ENCODE peak calls at places on chromosomes 16 and 17, in ten cellular contexts. R is heart left ventricle, N is IMR-90, Y is A549, V is cardiac muscle cell, S is dorsolateral prefrontal cortex, G is brain microvascular endothelial cell, E is epithelial cell of esophagus, O is mammary epithelial cell, U is fibroblast of lung. L is an unnamed sample.

GRCh38 chr17:10699861-10700260 is 2.5 kb downstream of the ADPRM start:
- DNase-seq in U (no peak), O (no peak), N (no peak), S (no peak), R (no peak), G (peak; percentile 2), E (no peak), Y (no peak), V (peak; percentile 81), L (no peak)

GRCh38 chr16:1141716-1142115 is 11.2 kb upstream of the CACNA1H start:
- DNase-seq in V (no peak), S (no peak), O (no peak), G (no peak), E (no peak), N (no peak), R (no peak), Y (no peak), U (no peak), L (no peak)

GRCh38 chr17:7393613-7394451 is 493 bp downstream of the PLSCR3 start:
- DNase-seq in E (peak; percentile 60), Y (peak; percentile 51), O (peak; percentile 58), R (no peak), U (no peak), S (no peak), N (no peak), V (peak; percentile 16), G (no peak), L (no peak)

GRCh38 chr16:25253322-25253721 is 4.3 kb downstream of the ZKSCAN2 start:
- DNase-seq in U (no peak), N (no peak), S (no peak), E (no peak), R (no peak), O (no peak), G (no peak), Y (no peak), V (no peak), L (no peak)

GRCh38 chr16:4820652-4821051 is 18.2 kb upstream of the ROGDI start:
- DNase-seq in E (no peak), Y (no peak), U (no peak), N (no peak), G (no peak), S (no peak), R (peak; percentile 44), V (no peak), O (no peak), L (no peak)

GRCh38 chr17:29014716-29015115 is 8.9 kb upstream of the SEZ6 start:
- DNase-seq in S (no peak), U (no peak), Y (no peak), O (no peak), G (no peak), R (no peak), E (no peak), V (no peak), N (no peak), L (no peak)

GRCh38 chr16:66903544-66904427 is 14.9 kb downstream of the CDH16 start:
- DNase-seq in R (peak; percentile 83), O (no peak), V (no peak), E (no peak), Y (peak; percentile 2), N (no peak), G (no peak), S (no peak), U (no peak), L (no peak)

GRCh38 chr17:47240375-47240764 is 13.3 kb upstream of the ITGB3 start:
- DNase-seq in U (peak; percentile 30), N (no peak), G (no peak), V (no peak), O (no peak), Y (no peak), E (no peak), R (no peak), S (no peak), L (no peak)

GRCh38 chr17:54992797-54993639 is 24.5 kb downstream of the STXBP4 start:
- DNase-seq in U (peak; percentile 35), R (no peak), O (peak; percentile 30), V (peak; percentile 63), E (peak; percentile 71), G (no peak), N (peak; percentile 54), Y (peak; percentile 49), S (no peak), L (no peak)

GRCh38 chr17:19003966-19004600 is 481 bp downstream of the FAM83G start:
- DNase-seq in E (peak; percentile 71), S (no peak), O (peak; percentile 54), Y (peak; percentile 75), G (no peak), N (peak; percentile 36), R (no peak), V (peak; percentile 28), U (peak; percentile 51), L (no peak)

GRCh38 chr17:47905221-47905733 is 9.2 kb downstream of the SP2 start:
- DNase-seq in S (peak; percentile 65), Y (no peak), N (peak; percentile 78), V (peak; percentile 94), O (peak; percentile 67), R (peak; percentile 86), U (peak; percentile 87), G (peak; percentile 67), E (peak; percentile 66), L (peak; percentile 60)

GRCh38 chr17:4090898-4091297 is 51.9 kb downstream of the ZZEF1 start:
- DNase-seq in Y (no peak), S (no peak), E (no peak), G (no peak), V (peak; percentile 14), U (peak; percentile 17), R (no peak), N (peak; percentile 40), O (no peak), L (no peak)

GRCh38 chr17:29844339-29845048 is 85.5 kb downstream of the SSH2 start:
- DNase-seq in N (no peak), U (peak; percentile 20), S (no peak), V (peak; percentile 76), O (no peak), E (no peak), G (peak; percentile 8), Y (no peak), R (no peak), L (no peak)

GRCh38 chr17:12352127-12352526 is 313.6 kb upstream of the MYOCD start:
- DNase-seq in S (no peak), G (no peak), O (no peak), N (no peak), U (no peak), R (no peak), V (no peak), E (no peak), Y (no peak), L (no peak)

GRCh38 chr17:29177871-29178749 is 2.1 kb downstream of the MYO18A start:
- DNase-seq in E (peak; percentile 34), R (no peak), G (no peak), O (peak; percentile 44), U (no peak), N (no peak), S (no peak), V (no peak), Y (peak; percentile 54), L (no peak)

GRCh38 chr17:41393294-41393693 is 4.1 kb downstream of the KRT31 start:
- DNase-seq in Y (no peak), E (no peak), S (no peak), G (no peak), N (no peak), R (no peak), O (no peak), V (peak; percentile 65), U (peak; percentile 42), L (no peak)

GRCh38 chr17:45131294-45131615 is 1.1 kb downstream of the PLCD3 start:
- DNase-seq in G (no peak), Y (no peak), S (no peak), R (no peak), V (no peak), O (no peak), U (no peak), N (no peak), E (no peak), L (no peak)
- H3K4me3 ChIP-seq in G (peak overlapping the region; percentile 77), Y (peak overlapping the region; percentile 98), S (peak overlapping the region; percentile 87), R (peak overlapping the region; percentile 89), V (no peak overlapping the region), O (peak overlapping the region; percentile 97), U (peak overlapping the region; percentile 70), N (peak overlapping the region; percentile 84), E (peak overlapping the region; percentile 88), L (peak overlapping the region; percentile 66)

DNA sequence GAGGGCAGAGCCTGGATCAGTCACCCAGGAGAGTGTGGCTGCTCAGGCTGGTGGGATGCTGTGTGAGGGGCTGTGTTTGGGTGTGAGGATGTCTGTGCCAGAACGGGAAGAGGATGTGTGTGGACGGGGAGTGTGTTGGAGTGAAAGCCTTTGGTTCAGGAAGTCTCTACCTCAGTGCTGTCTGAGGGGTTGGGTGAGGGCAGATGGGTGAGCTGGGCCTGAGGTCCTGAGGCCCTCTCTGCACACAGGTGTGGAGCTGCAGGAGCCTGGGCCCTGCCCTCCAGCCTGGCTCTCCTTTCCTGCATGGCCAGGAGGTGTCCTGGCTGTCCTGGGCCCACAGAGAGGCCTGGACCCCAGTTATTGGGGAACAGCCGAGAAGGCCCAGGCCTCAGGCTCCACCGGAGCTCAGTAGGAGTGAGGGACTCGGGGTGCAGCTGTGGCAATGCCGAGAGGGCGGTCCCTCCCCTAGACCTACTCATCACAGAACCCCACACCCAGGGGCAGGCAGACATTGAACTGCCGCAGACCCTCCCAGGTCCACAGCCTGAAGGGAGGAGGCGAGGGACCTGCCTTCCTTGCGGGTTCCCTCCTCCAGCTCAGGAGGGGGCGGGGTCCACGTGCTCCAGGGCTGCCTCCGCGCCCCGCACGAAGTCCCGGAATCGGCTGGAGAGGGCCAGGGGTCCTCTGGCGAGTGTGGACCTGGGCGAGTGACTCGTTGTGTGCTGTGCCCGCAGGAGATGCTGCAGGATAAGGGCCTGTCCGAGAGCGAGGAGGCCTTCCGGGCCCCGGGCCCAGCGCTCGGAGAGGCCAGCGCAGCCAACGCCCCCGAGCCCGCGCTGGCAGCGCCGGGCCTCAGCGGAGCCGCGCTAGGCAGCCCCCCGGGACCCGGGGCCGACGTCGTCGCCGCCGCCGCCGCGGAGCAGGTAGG is 3.8 kb downstream of the TBX4 start:
- DNase-seq in Y (no peak), U (no peak), N (no peak), O (no peak), E (no peak), S (no peak), V (no peak), R (no peak), G (no peak), L (no peak)
- H3K4me3 ChIP-seq in Y (no peak overlapping the region), U (peak overlapping the region; percentile 29), N (no peak overlapping the region), O (no peak overlapping the region), E (no peak overlapping the region), S (no peak overlapping the region), V (no peak overlapping the region), R (no peak overlapping the region), G (no peak overlapping the region), L (no peak overlapping the region)

DNA sequence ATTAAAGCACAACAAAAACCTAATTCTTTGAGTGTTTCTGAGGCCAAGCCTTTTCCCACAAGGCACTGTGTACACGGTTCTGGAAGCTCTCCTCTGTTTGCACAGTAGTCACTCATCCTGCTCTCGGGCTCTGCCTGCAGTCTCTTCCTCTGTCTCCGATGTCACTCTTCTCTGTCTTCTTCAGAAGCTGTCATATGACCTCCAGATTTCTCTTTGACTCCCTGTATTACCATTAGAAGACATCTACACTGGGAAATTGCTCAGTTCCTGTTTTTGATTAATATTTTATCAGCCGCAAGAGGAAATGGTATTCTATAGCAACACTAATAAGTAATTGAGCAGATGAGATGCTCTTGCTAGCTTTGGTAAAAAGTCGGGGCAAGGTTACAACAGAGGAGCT is 422.9 kb downstream of the WWOX start:
- DNase-seq in E (no peak), V (no peak), R (no peak), G (no peak), U (no peak), O (no peak), S (no peak), N (no peak), Y (no peak), L (no peak)
- H3K4me3 ChIP-seq in E (no peak overlapping the region), V (no peak overlapping the region), R (no peak overlapping the region), G (no peak overlapping the region), U (no peak overlapping the region), O (no peak overlapping the region), S (no peak overlapping the region), N (no peak overlapping the region), Y (no peak overlapping the region), L (no peak overlapping the region)

GRCh38 chr16:62450291-62450690 is 414.1 kb upstream of the CDH8 start:
- DNase-seq in Y (no peak), R (no peak), U (no peak), V (no peak), E (no peak), N (no peak), S (no peak), O (no peak), G (no peak), L (no peak)
- H3K4me3 ChIP-seq in Y (no peak overlapping the region), R (no peak overlapping the region), U (no peak overlapping the region), V (no peak overlapping the region), E (no peak overlapping the region), N (no peak overlapping the region), S (no peak overlapping the region), O (no peak overlapping the region), G (no peak overlapping the region), L (no peak overlapping the region)